ENCODE peak calls at places on chromosomes 7 and 10, in six cellular contexts. One of them, this sample, is unnamed.
A peak's percentile ranks its signal among the peaks of the same experiment; 100 is the strongest.

GRCh38 chr10:3850999-3851937 is 66.3 kb upstream of the KLF6 start:
- DNase-seq in thoracic aorta: no peak
- DNase-seq in H7: no peak
- DNase-seq in hypothalamus: no peak
- DNase-seq in H54: no peak
- DNase-seq in LoVo: peak; percentile 69
- DNase-seq in this sample: no peak

GRCh38 chr7:123624527-123625183 is 23.0 kb downstream of the ASB15 start:
- DNase-seq in thoracic aorta: no peak
- DNase-seq in H7: peak; percentile 66
- DNase-seq in hypothalamus: no peak
- DNase-seq in H54: peak; percentile 15
- DNase-seq in LoVo: peak; percentile 54
- DNase-seq in this sample: no peak

GRCh38 chr10:77036993-77037734 is 600.4 kb downstream of the KCNMA1 start:
- DNase-seq in thoracic aorta: no peak
- DNase-seq in H7: peak; percentile 48
- DNase-seq in hypothalamus: no peak
- DNase-seq in H54: peak; percentile 13
- DNase-seq in LoVo: no peak
- DNase-seq in this sample: peak; percentile 8

GRCh38 chr10:101856626-101857025 is 13.0 kb upstream of the KCNIP2 start:
- DNase-seq in thoracic aorta: no peak
- DNase-seq in H7: no peak
- DNase-seq in hypothalamus: no peak
- DNase-seq in H54: no peak
- DNase-seq in LoVo: no peak
- DNase-seq in this sample: no peak

GRCh38 chr10:7432884-7433726 is 22.3 kb upstream of the SFMBT2 start:
- DNase-seq in thoracic aorta: no peak
- DNase-seq in H7: peak; percentile 57
- DNase-seq in hypothalamus: no peak
- DNase-seq in H54: no peak
- DNase-seq in LoVo: no peak
- DNase-seq in this sample: no peak

GRCh38 chr7:29929018-29929807 is 60.4 kb downstream of the SCRN1 start:
- DNase-seq in thoracic aorta: no peak
- DNase-seq in H7: peak; percentile 49
- DNase-seq in hypothalamus: no peak
- DNase-seq in H54: no peak
- DNase-seq in LoVo: no peak
- DNase-seq in this sample: no peak

GRCh38 chr7:98230746-98231471 is 19.7 kb downstream of the BHLHA15 start:
- DNase-seq in thoracic aorta: no peak
- DNase-seq in H7: peak; percentile 53
- DNase-seq in hypothalamus: no peak
- DNase-seq in H54: no peak
- DNase-seq in LoVo: no peak
- DNase-seq in this sample: no peak

GRCh38 chr10:15309221-15309620 is 61.9 kb downstream of the FAM171A1 start:
- DNase-seq in thoracic aorta: no peak
- DNase-seq in H7: no peak
- DNase-seq in hypothalamus: no peak
- DNase-seq in H54: no peak
- DNase-seq in LoVo: no peak
- DNase-seq in this sample: no peak

GRCh38 chr10:29858352-29859267 is 200.8 kb downstream of the JCAD start:
- DNase-seq in thoracic aorta: peak; percentile 45
- DNase-seq in H7: peak; percentile 28
- DNase-seq in hypothalamus: no peak
- DNase-seq in H54: peak; percentile 48
- DNase-seq in LoVo: peak; percentile 39
- DNase-seq in this sample: peak; percentile 73

GRCh38 chr10:30536578-30536977 is 93.0 kb downstream of the LYZL2 start:
- DNase-seq in thoracic aorta: no peak
- DNase-seq in H7: no peak
- DNase-seq in hypothalamus: no peak
- DNase-seq in H54: no peak
- DNase-seq in LoVo: no peak
- DNase-seq in this sample: no peak

GRCh38 chr7:23530355-23530754 is 1.4 kb downstream of the TRA2A start:
- DNase-seq in thoracic aorta: no peak
- DNase-seq in H7: peak; percentile 65
- DNase-seq in hypothalamus: no peak
- DNase-seq in H54: no peak
- DNase-seq in LoVo: peak; percentile 45
- DNase-seq in this sample: peak; percentile 34

GRCh38 chr7:26284995-26285632 is 6.5 kb upstream of the SNX10 start:
- DNase-seq in thoracic aorta: no peak
- DNase-seq in H7: no peak
- DNase-seq in hypothalamus: no peak
- DNase-seq in H54: no peak
- DNase-seq in LoVo: no peak
- DNase-seq in this sample: no peak

GRCh38 chr7:40369641-40370277 is 235.0 kb downstream of the SUGCT start:
- DNase-seq in thoracic aorta: no peak
- DNase-seq in H7: no peak
- DNase-seq in hypothalamus: no peak
- DNase-seq in H54: no peak
- DNase-seq in LoVo: no peak
- DNase-seq in this sample: no peak

GRCh38 chr7:3254718-3255117 is 46.3 kb upstream of the SDK1 start:
- DNase-seq in thoracic aorta: no peak
- DNase-seq in H7: no peak
- DNase-seq in hypothalamus: no peak
- DNase-seq in H54: no peak
- DNase-seq in LoVo: no peak
- DNase-seq in this sample: no peak

GRCh38 chr10:29569778-29570177 is 65.0 kb downstream of the SVIL start:
- DNase-seq in thoracic aorta: no peak
- DNase-seq in H7: no peak
- DNase-seq in hypothalamus: no peak
- DNase-seq in H54: no peak
- DNase-seq in LoVo: no peak
- DNase-seq in this sample: no peak

GRCh38 chr10:125103466-125104377 is 56.6 kb downstream of the CTBP2 start:
- DNase-seq in thoracic aorta: no peak
- DNase-seq in H7: no peak
- DNase-seq in hypothalamus: no peak
- DNase-seq in H54: no peak
- DNase-seq in LoVo: no peak
- DNase-seq in this sample: no peak

GRCh38 chr10:27158421-27158820 is 3.3 kb downstream of the MASTL start:
- DNase-seq in thoracic aorta: no peak
- DNase-seq in H7: no peak
- DNase-seq in hypothalamus: no peak
- DNase-seq in H54: peak; percentile 7
- DNase-seq in LoVo: no peak
- DNase-seq in this sample: no peak

GRCh38 chr10:5805680-5806079 is 7.6 kb downstream of the GDI2 start:
- DNase-seq in thoracic aorta: no peak
- DNase-seq in H7: no peak
- DNase-seq in hypothalamus: no peak
- DNase-seq in H54: no peak
- DNase-seq in LoVo: no peak
- DNase-seq in this sample: no peak

GRCh38 chr7:29598607-29599006 is 35.0 kb downstream of the PRR15 start:
- DNase-seq in thoracic aorta: no peak
- DNase-seq in H7: no peak
- DNase-seq in hypothalamus: no peak
- DNase-seq in H54: no peak
- DNase-seq in LoVo: peak; percentile 80
- DNase-seq in this sample: no peak

GRCh38 chr10:65940105-65940504 is 985.7 kb upstream of the LRRTM3 start:
- DNase-seq in thoracic aorta: no peak
- DNase-seq in H7: no peak
- DNase-seq in hypothalamus: no peak
- DNase-seq in H54: no peak
- DNase-seq in LoVo: no peak
- DNase-seq in this sample: no peak

GRCh38 chr7:105222953-105223352 is 165.8 kb downstream of the SRPK2 start:
- DNase-seq in thoracic aorta: no peak
- DNase-seq in H7: no peak
- DNase-seq in hypothalamus: no peak
- DNase-seq in H54: no peak
- DNase-seq in LoVo: no peak
- DNase-seq in this sample: no peak

GRCh38 chr7:46854958-46855473 is 726.9 kb downstream of the TNS3 start:
- DNase-seq in thoracic aorta: no peak
- DNase-seq in H7: no peak
- DNase-seq in hypothalamus: no peak
- DNase-seq in H54: no peak
- DNase-seq in LoVo: no peak
- DNase-seq in this sample: peak; percentile 6

GRCh38 chr7:35253182-35253679 is 669 bp downstream of the TBX20 start:
- DNase-seq in thoracic aorta: no peak
- DNase-seq in H7: peak; percentile 79
- DNase-seq in hypothalamus: no peak
- DNase-seq in H54: no peak
- DNase-seq in LoVo: no peak
- DNase-seq in this sample: no peak

GRCh38 chr7:12231097-12231496 is 20.0 kb downstream of the TMEM106B start:
- DNase-seq in thoracic aorta: no peak
- DNase-seq in H7: no peak
- DNase-seq in hypothalamus: no peak
- DNase-seq in H54: no peak
- DNase-seq in LoVo: no peak
- DNase-seq in this sample: no peak

GRCh38 chr7:134813668-134814067 is 34.2 kb downstream of the CALD1 start:
- DNase-seq in thoracic aorta: no peak
- DNase-seq in H7: no peak
- DNase-seq in hypothalamus: no peak
- DNase-seq in H54: no peak
- DNase-seq in LoVo: no peak
- DNase-seq in this sample: no peak

GRCh38 chr7:77425151-77426051 is 9.3 kb upstream of the GSAP start:
- DNase-seq in thoracic aorta: no peak
- DNase-seq in H7: peak; percentile 50
- DNase-seq in hypothalamus: no peak
- DNase-seq in H54: no peak
- DNase-seq in LoVo: peak; percentile 54
- DNase-seq in this sample: no peak

GRCh38 chr10:29636178-29636577 is 1.4 kb upstream of the SVIL start:
- DNase-seq in thoracic aorta: no peak
- DNase-seq in H7: no peak
- DNase-seq in hypothalamus: no peak
- DNase-seq in H54: no peak
- DNase-seq in LoVo: no peak
- DNase-seq in this sample: no peak

GRCh38 chr10:6136215-6137201 is 47.7 kb downstream of the RBM17 start:
- DNase-seq in thoracic aorta: no peak
- DNase-seq in H7: peak; percentile 84
- DNase-seq in hypothalamus: no peak
- DNase-seq in H54: no peak
- DNase-seq in LoVo: no peak
- DNase-seq in this sample: no peak

GRCh38 chr7:15397159-15397550 is 164.7 kb downstream of the AGMO start:
- DNase-seq in thoracic aorta: no peak
- DNase-seq in H7: no peak
- DNase-seq in hypothalamus: no peak
- DNase-seq in H54: no peak
- DNase-seq in LoVo: no peak
- DNase-seq in this sample: no peak